ENCODE peak calls at places on chromosomes 12 and 14, in five cellular contexts. U, M, G, W and N are unnamed samples. For H3K4me1, the result is how much of the 10 kb centered on the place peaks cover.

GRCh38 chr12:48247181-48247966 is 44.3 kb upstream of the OR10AD1 start:
- DNase-seq in W (no peak), U (no peak), M (peak), G (no peak), N (no peak)

GRCh38 chr12:48119078-48119833 is at the start of gene PFKM:
- DNase-seq in W (peak), U (peak), G (peak), M (peak), N (peak)

GRCh38 chr14:25233613-25234012 is 183.7 kb upstream of the STXBP6 start:
- DNase-seq in W (no peak), U (no peak), M (no peak), G (no peak), N (no peak)

GRCh38 chr14:105204206-105204930 is 23.3 kb upstream of the NUDT14 start:
- DNase-seq in U (peak), W (no peak), M (no peak), G (no peak), N (no peak)

GRCh38 chr12:93377252-93377542 is 528 bp upstream of the NUDT4 start:
- DNase-seq in W (no peak), U (no peak), G (no peak), M (no peak), N (no peak)

GRCh38 chr14:89408907-89409675 is 7.9 kb downstream of the FOXN3 start:
- DNase-seq in W (peak), U (no peak), G (no peak), M (peak), N (peak)

GRCh38 chr12:3684449-3685051 is 68.4 kb downstream of the CRACR2A start:
- DNase-seq in W (peak), M (peak), G (no peak), U (no peak), N (no peak)

GRCh38 chr14:68164723-68165122 is 345.1 kb downstream of the RAD51B start:
- DNase-seq in G (no peak), W (no peak), M (no peak), U (no peak), N (no peak)

GRCh38 chr14:86129426-86129825 is 599.5 kb downstream of the FLRT2 start:
- DNase-seq in W (no peak), M (no peak), U (no peak), G (no peak), N (no peak)

GRCh38 chr14:104104006-104104901 is 18.8 kb downstream of the ASPG start:
- DNase-seq in U (no peak), G (no peak), M (no peak), W (no peak), N (peak)

GRCh38 chr14:68462683-68463082 is 330.2 kb downstream of the ZFP36L1 start:
- DNase-seq in G (no peak), U (no peak), M (no peak), W (no peak), N (no peak)

GRCh38 chr14:100629098-100629497 is 41.9 kb upstream of the BEGAIN start:
- DNase-seq in G (no peak), U (no peak), W (no peak), M (no peak), N (no peak)

GRCh38 chr12:47353508-47353907 is 273.7 kb upstream of the AMIGO2 start:
- DNase-seq in G (no peak), W (no peak), U (no peak), M (no peak), N (no peak)

GRCh38 chr12:112506513-112507166 is 87.9 kb downstream of the PTPN11 start:
- DNase-seq in G (no peak), W (no peak), U (no peak), M (no peak), N (no peak)

GRCh38 chr12:57724936-57725740 is 13.4 kb downstream of the AGAP2 start:
- DNase-seq in W (no peak), M (no peak), U (no peak), G (no peak), N (no peak)

GRCh38 chr12:112524676-112525425 is 106.1 kb downstream of the PTPN11 start:
- DNase-seq in U (no peak), M (peak), G (no peak), W (no peak), N (no peak)

GRCh38 chr14:51726166-51726899 is 74.6 kb downstream of the FRMD6 start:
- DNase-seq in U (no peak), G (no peak), W (no peak), M (peak), N (no peak)

GRCh38 chr12:91620949-91621348 is 438.3 kb upstream of the DCN start:
- DNase-seq in G (no peak), U (no peak), W (no peak), M (peak), N (no peak)

GRCh38 chr12:74890237-74890599 is 319.4 kb downstream of the KCNC2 start:
- DNase-seq in W (no peak), M (peak), U (peak), G (no peak), N (no peak)

GRCh38 chr12:110100315-110100970 is 23.7 kb upstream of the IFT81 start:
- DNase-seq in U (peak), M (peak), W (peak), G (peak), N (no peak)

GRCh38 chr12:56020437-56021189 is at the start of gene IKZF4:
- DNase-seq in M (peak), W (peak), U (no peak), G (no peak), N (no peak)

GRCh38 chr12:10618338-10618987 is 5.1 kb upstream of the MAGOHB start:
- DNase-seq in W (no peak), M (peak), U (no peak), G (no peak), N (no peak)

GRCh38 chr14:54467280-54467679 is 21.5 kb downstream of the GMFB start:
- DNase-seq in W (no peak), G (no peak), U (no peak), M (no peak), N (no peak)

GRCh38 chr12:103933237-103933636 is 3.0 kb downstream of the HSP90B1 start:
- DNase-seq in W (no peak), G (no peak), U (no peak), M (no peak), N (no peak)

GRCh38 chr12:11622774-11623375 is 26.6 kb upstream of the ETV6 start:
- DNase-seq in G (no peak), U (no peak), W (no peak), M (peak), N (no peak)

GRCh38 chr12:47021298-47021697 is 58.1 kb upstream of the PCED1B start:
- DNase-seq in M (peak), U (no peak), G (no peak), W (no peak), N (no peak)

GRCh38 chr12:132245521-132246101 is 83.8 kb downstream of the GALNT9 start:
- DNase-seq in W (no peak), U (no peak), G (no peak), M (no peak), N (peak)

GRCh38 chr12:104623920-104624319 is 167.2 kb downstream of the CHST11 start:
- DNase-seq in M (no peak), G (no peak), U (no peak), W (no peak), N (no peak)

GRCh38 chr12:125579916-125580315 is 514.7 kb downstream of the AACS start:
- DNase-seq in W (no peak), U (no peak), G (no peak), M (no peak), N (no peak)

DNA sequence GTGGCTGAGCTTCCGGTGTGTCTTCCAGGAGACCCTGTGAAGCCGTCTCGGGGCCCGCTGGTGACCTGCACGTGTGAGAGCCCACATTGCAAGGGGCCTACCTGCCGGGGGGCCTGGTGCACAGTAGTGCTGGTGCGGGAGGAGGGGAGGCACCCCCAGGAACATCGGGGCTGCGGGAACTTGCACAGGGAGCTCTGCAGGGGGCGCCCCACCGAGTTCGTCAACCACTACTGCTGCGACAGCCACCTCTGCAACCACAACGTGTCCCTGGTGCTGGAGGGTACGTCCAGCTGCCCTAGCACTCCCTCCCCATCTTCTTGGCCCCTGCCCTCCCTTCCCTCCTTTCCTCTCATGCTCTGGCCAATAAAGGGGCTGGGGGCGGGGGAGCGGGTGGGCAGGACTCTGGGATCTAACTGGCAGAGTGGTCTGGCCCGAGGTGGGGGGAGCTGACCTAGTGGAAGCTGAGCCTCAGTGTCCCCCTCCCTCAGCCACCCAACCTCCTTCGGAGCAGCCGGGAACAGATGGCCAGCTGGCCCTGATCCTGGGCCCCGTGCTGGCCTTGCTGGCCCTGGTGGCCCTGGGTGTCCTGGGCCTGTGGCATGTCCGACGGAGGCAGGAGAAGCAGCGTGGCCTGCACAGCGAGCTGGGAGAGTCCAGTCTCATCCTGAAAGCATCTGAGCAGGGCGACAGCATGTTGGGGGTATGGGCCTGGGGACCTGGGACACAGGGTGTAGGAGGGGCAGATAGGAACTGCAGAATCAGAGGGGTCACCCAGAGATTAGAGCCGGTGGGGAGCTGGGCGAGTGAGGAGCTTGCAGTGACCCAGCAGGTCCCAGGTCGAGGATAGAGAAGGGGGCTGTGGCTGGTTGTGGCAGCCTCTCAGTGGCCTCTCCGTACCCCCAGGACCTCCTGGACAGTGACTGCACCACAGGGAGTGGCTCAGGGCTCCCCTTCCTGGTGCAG is 6.0 kb downstream of the ACVRL1 start:
- DNase-seq in G (no peak), U (no peak), M (no peak), W (peak), N (no peak)
- H3K4me3 ChIP-seq in G (no peak), U (no peak), M (no peak), W (peak), N (no peak)

GRCh38 chr12:6909421-6910145 is 4.8 kb upstream of the ENO2 start:
- DNase-seq in G (no peak), W (peak), M (no peak), U (no peak), N (no peak)
- H3K27ac ChIP-seq in G (no peak), W (no peak), M (no peak), U (no peak), N (no peak)

DNA sequence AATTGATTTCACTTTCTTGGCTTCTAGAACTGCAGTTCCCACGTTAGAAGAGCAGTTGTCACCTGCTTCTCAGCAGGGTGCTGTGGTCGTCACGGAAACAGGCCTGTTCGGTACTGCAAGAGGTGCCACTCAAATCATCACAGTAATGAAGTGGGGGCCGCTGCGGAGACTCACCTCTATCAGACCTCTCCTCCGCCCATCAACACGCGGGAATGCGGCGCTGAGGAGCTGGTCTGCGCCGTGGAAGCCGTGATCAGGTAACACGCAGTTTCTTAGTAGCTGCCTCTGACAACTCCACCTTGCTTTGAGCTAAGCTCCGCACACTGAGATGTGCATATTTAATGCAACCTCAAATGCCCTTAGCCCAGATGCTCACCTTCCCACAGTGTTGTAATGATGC is 107.2 kb downstream of the UNC79 start:
- DNase-seq in U (no peak), W (no peak), M (no peak), G (no peak), N (no peak)
- H3K4me1 ChIP-seq in U (under half), W (under half), M (under half), G (under half), N (under half)

GRCh38 chr14:69712637-69713088 is 54.3 kb upstream of the SRSF5 start:
- DNase-seq in M (no peak), G (no peak), W (peak), U (peak), N (peak)
- H3K4me3 ChIP-seq in M (no peak), G (no peak), W (no peak), U (no peak), N (no peak)

GRCh38 chr14:21048638-21049037 is 6.5 kb downstream of the RNASE7 start:
- DNase-seq in M (no peak), U (no peak), G (no peak), W (no peak), N (no peak)

GRCh38 chr14:21050597-21050996 is 7.0 kb upstream of the RNASE8 start:
- DNase-seq in G (no peak), U (no peak), W (no peak), M (no peak), N (no peak)

GRCh38 chr14:21049263-21049662 is 7.1 kb downstream of the RNASE7 start:
- DNase-seq in M (peak), G (no peak), U (no peak), W (no peak), N (no peak)

GRCh38 chr14:21044106-21044618 is 2.0 kb downstream of the RNASE7 start:
- DNase-seq in U (no peak), G (no peak), W (no peak), M (no peak), N (no peak)

DNA sequence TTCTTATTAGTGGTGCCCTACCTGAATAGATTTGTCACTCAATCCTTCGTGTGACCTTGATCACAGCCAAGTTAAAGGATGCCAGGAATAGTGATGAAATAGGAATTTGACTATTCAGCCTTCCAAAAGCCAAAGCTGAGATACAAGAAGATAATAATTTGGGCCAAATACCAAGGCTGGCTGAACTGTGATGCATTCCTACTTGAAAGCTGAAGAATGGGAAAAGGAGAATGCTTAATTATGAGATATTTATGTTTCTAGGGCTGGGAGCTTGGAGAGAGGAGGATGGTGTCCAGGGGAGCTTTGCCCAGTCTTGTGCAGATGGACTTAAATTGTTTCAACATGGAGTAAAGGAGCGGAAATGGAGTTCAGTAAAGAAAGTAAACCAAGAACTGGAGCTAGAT is 5.2 kb downstream of the RNASE7 start:
- DNase-seq in G (no peak), U (no peak), M (peak), W (no peak), N (no peak)
- H3K27ac ChIP-seq in G (no peak), U (peak), M (no peak), W (no peak), N (no peak)

GRCh38 chr14:35158951-35159653 is 36.8 kb downstream of the PRORP start:
- DNase-seq in W (no peak), M (peak), U (no peak), G (no peak), N (no peak)

GRCh38 chr14:35161231-35161630 is 38.9 kb downstream of the PRORP start:
- DNase-seq in W (no peak), G (no peak), U (no peak), M (peak), N (no peak)

GRCh38 chr14:35159742-35160409 is 37.5 kb downstream of the PRORP start:
- DNase-seq in W (no peak), M (peak), G (no peak), U (no peak), N (no peak)

GRCh38 chr14:35155962-35156361 is 33.6 kb downstream of the PRORP start:
- DNase-seq in M (peak), G (no peak), W (no peak), U (no peak), N (no peak)

GRCh38 chr14:35158491-35158890 is 36.1 kb downstream of the PRORP start:
- DNase-seq in M (no peak), G (no peak), W (no peak), U (no peak), N (no peak)
- H3K4me1 ChIP-seq in M (under half), G (under half), W (under half), U (under half), N (under half)

GRCh38 chr14:57089901-57090300 is 178.8 kb downstream of the EXOC5 start:
- DNase-seq in U (no peak), M (no peak), W (no peak), G (no peak), N (no peak)
- H3K4me3 ChIP-seq in U (no peak), M (no peak), W (no peak), G (no peak), N (no peak)